ENCODE peak calls at places on chromosomes 5 and 9, in five cellular contexts. One of them, this sample, is unnamed.

GRCh38 chr9:35518212-35518917 is 28.5 kb downstream of the RUSC2 start:
- DNase-seq in heart left ventricle: no peak
- DNase-seq in GM13977: no peak
- DNase-seq in HCT116: peak; percentile 83
- DNase-seq in foreskin fibroblast: peak; percentile 89
- DNase-seq in this sample: peak; percentile 75

GRCh38 chr9:93949073-93949693 is 6.0 kb downstream of the BARX1 start:
- DNase-seq in heart left ventricle: no peak
- DNase-seq in GM13977: no peak
- DNase-seq in HCT116: no peak
- DNase-seq in foreskin fibroblast: no peak
- DNase-seq in this sample: no peak

GRCh38 chr5:31593676-31594075 is 45.3 kb upstream of the PDZD2 start:
- DNase-seq in heart left ventricle: no peak
- DNase-seq in GM13977: no peak
- DNase-seq in HCT116: no peak
- DNase-seq in foreskin fibroblast: no peak
- DNase-seq in this sample: no peak

GRCh38 chr5:174091006-174091578 is 45.6 kb downstream of the NSG2 start:
- DNase-seq in heart left ventricle: no peak
- DNase-seq in GM13977: no peak
- DNase-seq in HCT116: no peak
- DNase-seq in foreskin fibroblast: no peak
- DNase-seq in this sample: no peak

GRCh38 chr9:26086396-26086795 is 408.2 kb upstream of the TUSC1 start:
- DNase-seq in heart left ventricle: no peak
- DNase-seq in GM13977: no peak
- DNase-seq in HCT116: no peak
- DNase-seq in foreskin fibroblast: no peak
- DNase-seq in this sample: no peak

GRCh38 chr9:100473271-100474081 is 527 bp downstream of the TMEFF1 start:
- DNase-seq in heart left ventricle: peak; percentile 21
- DNase-seq in GM13977: peak; percentile 69
- DNase-seq in HCT116: no peak
- DNase-seq in foreskin fibroblast: peak; percentile 56
- DNase-seq in this sample: no peak

GRCh38 chr9:4680178-4680535 is 788 bp downstream of the CDC37L1 start:
- DNase-seq in heart left ventricle: no peak
- DNase-seq in GM13977: no peak
- DNase-seq in HCT116: no peak
- DNase-seq in foreskin fibroblast: peak; percentile 24
- DNase-seq in this sample: no peak

GRCh38 chr5:106749826-106750225 is 920.9 kb downstream of the EFNA5 start:
- DNase-seq in heart left ventricle: no peak
- DNase-seq in GM13977: no peak
- DNase-seq in HCT116: no peak
- DNase-seq in foreskin fibroblast: no peak
- DNase-seq in this sample: no peak

GRCh38 chr9:126633881-126634558 is 20.3 kb downstream of the LMX1B start:
- DNase-seq in heart left ventricle: no peak
- DNase-seq in GM13977: no peak
- DNase-seq in HCT116: no peak
- DNase-seq in foreskin fibroblast: no peak
- DNase-seq in this sample: no peak

GRCh38 chr9:126637002-126637849 is 23.5 kb downstream of the LMX1B start:
- DNase-seq in heart left ventricle: no peak
- DNase-seq in GM13977: no peak
- DNase-seq in HCT116: no peak
- DNase-seq in foreskin fibroblast: no peak
- DNase-seq in this sample: no peak

GRCh38 chr9:126638571-126639132 is 24.9 kb downstream of the LMX1B start:
- DNase-seq in heart left ventricle: no peak
- DNase-seq in GM13977: no peak
- DNase-seq in HCT116: no peak
- DNase-seq in foreskin fibroblast: no peak
- DNase-seq in this sample: no peak

GRCh38 chr9:126635061-126635460 is 21.3 kb downstream of the LMX1B start:
- DNase-seq in heart left ventricle: no peak
- DNase-seq in GM13977: no peak
- DNase-seq in HCT116: no peak
- DNase-seq in foreskin fibroblast: no peak
- DNase-seq in this sample: no peak

DNA sequence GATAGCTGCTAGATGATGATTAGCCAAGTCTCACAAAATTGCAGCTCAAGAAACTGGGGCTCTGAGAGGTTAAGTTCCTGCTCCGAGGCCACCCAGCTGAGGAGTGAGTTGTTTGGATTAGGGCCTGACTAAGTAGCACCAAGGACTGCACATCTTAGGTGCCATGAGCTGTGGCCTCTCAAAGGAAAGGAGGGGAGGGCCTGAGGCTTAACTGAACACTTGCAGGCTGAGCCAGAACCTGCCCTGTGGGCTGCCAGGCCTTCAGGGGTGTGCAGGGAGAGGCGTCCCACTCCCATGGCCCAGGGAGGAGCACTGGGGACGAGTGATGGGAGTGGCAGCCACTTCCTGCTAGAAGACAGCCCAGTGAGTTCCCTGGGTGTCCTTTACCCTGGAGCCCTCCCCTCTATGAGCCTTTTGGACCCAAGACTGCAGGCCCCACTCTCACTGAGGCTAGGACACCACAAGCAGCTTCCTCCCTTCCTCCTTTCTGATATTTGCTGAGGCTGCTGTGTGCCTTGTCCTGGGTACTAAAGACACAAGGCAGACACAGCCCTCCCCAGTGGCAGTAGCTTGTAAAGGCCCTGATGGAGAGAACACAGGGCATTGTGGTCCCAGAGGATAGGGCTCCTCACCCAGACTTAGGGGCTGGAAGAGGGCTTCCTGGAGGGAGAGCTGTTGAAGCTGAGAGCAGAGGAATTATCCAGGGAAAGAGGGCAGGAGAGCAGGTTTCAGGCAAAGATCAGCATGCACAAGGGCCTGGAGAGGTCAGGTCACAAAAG is 22.1 kb downstream of the LMX1B start:
- DNase-seq in heart left ventricle: no peak
- DNase-seq in GM13977: no peak
- DNase-seq in HCT116: no peak
- DNase-seq in foreskin fibroblast: no peak
- DNase-seq in this sample: no peak
- TF ChIP-seq CTCF in heart left ventricle: no peak
- TF ChIP-seq CTCF in GM13977: no peak
- TF ChIP-seq CTCF in HCT116: no peak
- TF ChIP-seq CTCF in foreskin fibroblast: no peak
- TF ChIP-seq CTCF in this sample: no peak

DNA sequence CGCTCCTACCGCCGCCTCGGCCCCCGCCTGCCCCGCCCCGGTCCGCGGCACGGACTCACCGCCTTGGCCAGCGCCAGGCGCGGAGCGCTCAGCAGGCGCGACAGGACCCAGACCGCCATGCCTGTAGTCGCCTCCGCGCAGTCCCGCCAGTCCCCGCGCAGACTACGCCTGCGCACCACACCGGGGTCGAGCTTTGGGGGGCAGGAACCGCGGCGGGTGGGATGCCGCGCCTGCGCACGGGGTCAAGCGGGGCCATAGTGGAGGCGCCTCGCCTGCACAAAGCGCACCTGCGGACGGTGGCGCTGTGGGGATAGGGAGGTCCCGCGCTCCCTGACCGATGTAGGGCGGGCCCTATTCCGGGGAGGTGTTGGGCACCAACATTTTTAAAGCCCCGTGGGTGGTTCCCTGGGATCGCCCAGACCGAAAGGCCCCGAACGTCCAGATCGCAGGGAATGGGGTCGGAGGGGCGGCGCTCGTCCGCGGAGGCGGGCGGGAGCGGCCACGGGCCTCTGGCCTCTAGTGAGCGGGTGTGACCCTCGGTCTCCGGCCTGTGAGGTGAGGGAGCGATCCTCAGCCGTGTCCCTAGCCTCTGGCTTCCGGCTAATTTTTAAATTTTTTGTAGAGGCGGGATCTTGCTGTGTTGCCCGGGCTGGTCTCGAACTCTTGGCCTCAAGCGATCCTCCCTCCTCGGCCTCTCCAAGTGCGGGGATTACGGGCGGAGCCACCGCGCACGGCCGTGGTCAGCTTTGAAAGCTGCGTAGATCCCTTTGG is 70.8 kb upstream of the LPCAT1 start:
- DNase-seq in heart left ventricle: peak; percentile 81
- DNase-seq in GM13977: peak; percentile 37
- DNase-seq in HCT116: peak; percentile 74
- DNase-seq in foreskin fibroblast: peak; percentile 80
- DNase-seq in this sample: no peak
- TF ChIP-seq CTCF in heart left ventricle: peak; percentile 47
- TF ChIP-seq CTCF in GM13977: peak; percentile 82
- TF ChIP-seq CTCF in HCT116: peak; percentile 59
- TF ChIP-seq CTCF in foreskin fibroblast: peak; percentile 25
- TF ChIP-seq CTCF in this sample: no peak

GRCh38 chr9:134640491-134641172 is 971 bp upstream of the COL5A1 start:
- DNase-seq in heart left ventricle: no peak
- DNase-seq in GM13977: no peak
- DNase-seq in HCT116: no peak
- DNase-seq in foreskin fibroblast: no peak
- DNase-seq in this sample: no peak

GRCh38 chr9:134641989-134642384 is 384 bp downstream of the COL5A1 start:
- DNase-seq in heart left ventricle: no peak
- DNase-seq in GM13977: no peak
- DNase-seq in HCT116: no peak
- DNase-seq in foreskin fibroblast: peak; percentile 39
- DNase-seq in this sample: no peak

GRCh38 chr9:134641173-134641985 is at the start of gene COL5A1:
- DNase-seq in heart left ventricle: peak; percentile 91
- DNase-seq in GM13977: peak; percentile 67
- DNase-seq in HCT116: no peak
- DNase-seq in foreskin fibroblast: peak; percentile 98
- DNase-seq in this sample: peak; percentile 82

GRCh38 chr9:134643306-134643705 is 1.7 kb downstream of the COL5A1 start:
- DNase-seq in heart left ventricle: no peak
- DNase-seq in GM13977: no peak
- DNase-seq in HCT116: no peak
- DNase-seq in foreskin fibroblast: peak; percentile 77
- DNase-seq in this sample: no peak

GRCh38 chr9:134642385-134643181 is 980 bp downstream of the COL5A1 start:
- DNase-seq in heart left ventricle: peak; percentile 62
- DNase-seq in GM13977: peak; percentile 52
- DNase-seq in HCT116: no peak
- DNase-seq in foreskin fibroblast: peak; percentile 94
- DNase-seq in this sample: no peak
- TF ChIP-seq CTCF in heart left ventricle: peak; percentile 31
- TF ChIP-seq CTCF in GM13977: no peak
- TF ChIP-seq CTCF in HCT116: no peak
- TF ChIP-seq CTCF in foreskin fibroblast: peak; percentile 43
- TF ChIP-seq CTCF in this sample: peak; percentile 51

GRCh38 chr9:97373311-97373710 is 38.6 kb upstream of the TDRD7 start:
- DNase-seq in heart left ventricle: no peak
- DNase-seq in GM13977: no peak
- DNase-seq in HCT116: no peak
- DNase-seq in foreskin fibroblast: no peak
- DNase-seq in this sample: no peak

GRCh38 chr9:97376902-97377301 is 35.0 kb upstream of the TDRD7 start:
- DNase-seq in heart left ventricle: no peak
- DNase-seq in GM13977: no peak
- DNase-seq in HCT116: no peak
- DNase-seq in foreskin fibroblast: no peak
- DNase-seq in this sample: no peak

GRCh38 chr9:97374811-97375210 is 37.1 kb upstream of the TDRD7 start:
- DNase-seq in heart left ventricle: no peak
- DNase-seq in GM13977: no peak
- DNase-seq in HCT116: no peak
- DNase-seq in foreskin fibroblast: no peak
- DNase-seq in this sample: no peak

GRCh38 chr9:97368964-97369363 is 42.9 kb upstream of the TDRD7 start:
- DNase-seq in heart left ventricle: no peak
- DNase-seq in GM13977: no peak
- DNase-seq in HCT116: no peak
- DNase-seq in foreskin fibroblast: no peak
- DNase-seq in this sample: no peak

GRCh38 chr9:97372580-97372979 is 39.3 kb upstream of the TDRD7 start:
- DNase-seq in heart left ventricle: no peak
- DNase-seq in GM13977: no peak
- DNase-seq in HCT116: no peak
- DNase-seq in foreskin fibroblast: no peak
- DNase-seq in this sample: no peak
- TF ChIP-seq CTCF in heart left ventricle: no peak
- TF ChIP-seq CTCF in GM13977: no peak
- TF ChIP-seq CTCF in HCT116: no peak
- TF ChIP-seq CTCF in foreskin fibroblast: no peak
- TF ChIP-seq CTCF in this sample: no peak

GRCh38 chr9:129007035-129007765 is 20.9 kb downstream of the SH3GLB2 start:
- DNase-seq in heart left ventricle: peak; percentile 55
- DNase-seq in GM13977: no peak
- DNase-seq in HCT116: no peak
- DNase-seq in foreskin fibroblast: no peak
- DNase-seq in this sample: no peak
- TF ChIP-seq CTCF in heart left ventricle: no peak
- TF ChIP-seq CTCF in GM13977: no peak
- TF ChIP-seq CTCF in HCT116: no peak
- TF ChIP-seq CTCF in foreskin fibroblast: no peak
- TF ChIP-seq CTCF in this sample: no peak

DNA sequence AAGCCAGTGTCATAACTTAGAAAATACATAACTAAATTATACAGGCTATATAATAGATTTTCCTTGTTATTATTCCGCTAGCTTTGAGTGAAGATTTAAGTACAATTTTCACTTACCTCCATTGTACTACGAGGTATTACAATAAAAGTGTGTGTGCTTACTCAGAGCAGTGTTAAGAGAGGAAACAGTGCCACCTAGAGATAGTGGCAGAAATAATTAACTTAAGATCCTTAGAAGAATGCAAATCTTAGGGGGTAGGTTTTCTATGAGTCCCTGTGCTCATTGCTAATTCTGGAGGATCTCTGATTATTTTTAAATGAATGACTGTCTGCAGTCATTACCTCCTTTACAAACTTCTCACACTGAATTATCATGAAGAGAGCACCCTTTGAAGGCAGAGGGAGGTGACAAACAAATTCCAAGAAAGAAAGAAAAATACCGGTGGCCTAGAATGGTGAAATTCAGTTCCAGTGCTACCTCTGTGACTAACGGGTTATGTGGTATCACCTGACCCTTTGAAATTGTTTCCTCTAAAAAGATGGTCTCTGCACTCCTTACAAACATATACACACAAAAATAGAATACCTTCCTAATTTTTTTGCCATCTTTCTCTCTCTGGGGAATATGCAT is 379.8 kb downstream of the TRIM36 start:
- DNase-seq in heart left ventricle: no peak
- DNase-seq in GM13977: peak; percentile 37
- DNase-seq in HCT116: peak; percentile 34
- DNase-seq in foreskin fibroblast: no peak
- DNase-seq in this sample: peak; percentile 6
- TF ChIP-seq CTCF in heart left ventricle: peak; percentile 23
- TF ChIP-seq CTCF in GM13977: peak; percentile 44
- TF ChIP-seq CTCF in HCT116: peak; percentile 38
- TF ChIP-seq CTCF in foreskin fibroblast: peak; percentile 6
- TF ChIP-seq CTCF in this sample: peak; percentile 37